ENCODE peak calls at places on chromosome 17, in eight cellular contexts. A is thoracic aorta, X is AG04449, M is AG09309, J is epithelial cell of proximal tubule, Y is HCT116, W is neural progenitor cell, S is cardiac fibroblast. P is an unnamed sample.

GRCh38 chr17:29653995-29654714 is 31.4 kb upstream of the CORO6 start:
- DNase-seq in X (no peak), J (no peak), M (no peak), Y (no peak), S (peak; percentile 61), W (no peak), A (no peak), P (no peak)

GRCh38 chr17:75570772-75571171 is 16.8 kb upstream of the MYO15B start:
- DNase-seq in M (no peak), J (no peak), W (no peak), X (no peak), A (no peak), S (no peak), Y (no peak), P (no peak)

GRCh38 chr17:78185981-78186688 is 717 bp downstream of the TK1 start:
- DNase-seq in Y (no peak), X (no peak), S (peak; percentile 30), A (no peak), M (no peak), J (no peak), W (peak; percentile 42), P (no peak)

GRCh38 chr17:28717578-28718316 is at the start of gene RAB34:
- DNase-seq in A (peak; percentile 47), S (peak; percentile 95), X (no peak), W (peak; percentile 99), Y (no peak), M (peak; percentile 52), J (no peak), P (peak; percentile 73)

GRCh38 chr17:4833941-4834501 is 881 bp downstream of the MINK1 start:
- DNase-seq in Y (no peak), W (peak; percentile 15), S (peak; percentile 60), X (no peak), J (no peak), A (no peak), M (no peak), P (no peak)

GRCh38 chr17:2337811-2338657 is 733 bp downstream of the SGSM2 start:
- DNase-seq in J (no peak), Y (no peak), M (no peak), A (no peak), W (peak; percentile 73), X (no peak), S (peak; percentile 66), P (peak; percentile 37)

GRCh38 chr17:82452162-82452561 is 1.6 kb upstream of the CYBC1 start:
- DNase-seq in W (no peak), M (no peak), X (no peak), J (no peak), S (no peak), A (no peak), Y (no peak), P (no peak)

GRCh38 chr17:82297280-82297803 is 20.1 kb downstream of the CD7 start:
- DNase-seq in Y (no peak), S (peak; percentile 88), A (peak; percentile 67), J (peak; percentile 91), M (no peak), X (no peak), W (no peak), P (no peak)

GRCh38 chr17:43170766-43171681 is at the start of gene NBR1:
- DNase-seq in J (peak; percentile 90), S (peak; percentile 99), X (peak; percentile 92), Y (peak; percentile 99), W (peak; percentile 98), M (peak; percentile 95), A (peak; percentile 92), P (peak; percentile 96)

GRCh38 chr17:43169561-43170139 is 1.4 kb upstream of the NBR1 start:
- DNase-seq in Y (no peak), A (no peak), M (no peak), J (no peak), S (peak; percentile 37), X (no peak), W (peak; percentile 56), P (no peak)

GRCh38 chr17:43175213-43176118 is 4.5 kb downstream of the NBR1 start:
- DNase-seq in X (peak; percentile 71), W (no peak), S (peak; percentile 69), A (no peak), J (no peak), M (peak; percentile 76), Y (no peak), P (no peak)

GRCh38 chr17:43170140-43170765 is 761 bp upstream of the NBR1 start:
- DNase-seq in A (peak; percentile 87), S (peak; percentile 97), M (peak; percentile 83), W (peak; percentile 94), Y (peak; percentile 96), X (peak; percentile 74), J (peak; percentile 90), P (peak; percentile 53)

GRCh38 chr17:43171761-43172487 is 910 bp downstream of the NBR1 start:
- DNase-seq in S (peak; percentile 95), X (peak; percentile 91), Y (peak; percentile 50), A (no peak), J (peak; percentile 89), M (peak; percentile 87), W (peak; percentile 8), P (no peak)
- TF ChIP-seq CTCF in S (peak; percentile 25), X (no peak), Y (peak; percentile 24), A (no peak), J (peak; percentile 43), M (peak; percentile 23), W (peak; percentile 39), P (no peak)

GRCh38 chr17:36149296-36149820 is 27.1 kb downstream of the TBC1D3B start:
- DNase-seq in Y (no peak), W (no peak), M (peak; percentile 42), A (peak; percentile 24), S (peak; percentile 89), J (no peak), X (peak; percentile 47), P (no peak)

GRCh38 chr17:36148559-36149295 is 27.7 kb downstream of the TBC1D3B start:
- DNase-seq in S (peak; percentile 74), X (peak; percentile 12), A (no peak), J (peak; percentile 16), W (peak; percentile 80), M (no peak), Y (peak; percentile 68), P (peak; percentile 78)

GRCh38 chr17:36153887-36154576 is 22.4 kb downstream of the TBC1D3B start:
- DNase-seq in Y (no peak), W (no peak), S (no peak), M (no peak), X (no peak), A (no peak), J (no peak), P (no peak)

GRCh38 chr17:36151891-36152638 is 24.4 kb downstream of the TBC1D3B start:
- DNase-seq in W (no peak), X (no peak), A (no peak), Y (no peak), J (no peak), M (no peak), S (no peak), P (no peak)

DNA sequence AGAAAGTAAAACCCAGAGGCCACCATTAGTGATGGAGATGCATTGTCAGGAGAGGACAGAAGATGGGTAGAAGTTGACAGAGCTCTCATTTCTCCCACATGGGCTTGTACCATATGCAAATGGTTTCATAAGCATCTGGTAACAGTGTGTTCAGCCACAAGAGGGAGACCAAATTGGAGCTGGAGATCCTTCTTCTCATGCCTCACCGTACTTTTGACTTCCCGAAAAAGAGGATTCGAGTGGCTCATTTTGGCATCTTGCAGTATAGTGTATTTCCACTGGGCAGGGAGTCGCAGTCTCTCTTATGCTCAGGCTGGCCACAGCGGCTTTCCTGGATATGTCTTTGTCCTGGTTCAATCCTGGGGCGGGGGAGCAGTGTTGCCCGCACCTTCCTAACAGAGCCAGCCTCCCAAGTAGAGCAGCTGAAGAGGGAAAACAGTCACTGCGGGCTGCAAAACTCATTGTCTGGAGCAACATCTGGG is 23.8 kb downstream of the TBC1D3B start:
- DNase-seq in Y (no peak), S (peak; percentile 27), A (no peak), X (no peak), J (no peak), W (no peak), M (no peak), P (no peak)
- TF ChIP-seq CTCF in Y (no peak), S (no peak), A (no peak), X (peak; percentile 24), J (peak; percentile 9), W (peak; percentile 20), M (peak; percentile 14), P (no peak)

GRCh38 chr17:63445065-63445464 is 1.0 kb downstream of the CYB561 start:
- DNase-seq in M (no peak), S (no peak), W (no peak), A (no peak), X (no peak), J (no peak), Y (no peak), P (no peak)

GRCh38 chr17:63446981-63447687 is 1.0 kb upstream of the CYB561 start:
- DNase-seq in S (peak; percentile 86), Y (no peak), M (no peak), J (no peak), W (peak; percentile 30), A (no peak), X (no peak), P (no peak)

GRCh38 chr17:63447688-63448005 is 1.5 kb upstream of the CYB561 start:
- DNase-seq in M (no peak), Y (no peak), S (peak; percentile 63), J (no peak), W (no peak), A (no peak), X (no peak), P (no peak)

GRCh38 chr17:63445571-63446217 is 412 bp downstream of the CYB561 start:
- DNase-seq in A (no peak), M (no peak), J (no peak), Y (peak; percentile 58), S (no peak), X (no peak), W (peak; percentile 83), P (peak; percentile 50)

DNA sequence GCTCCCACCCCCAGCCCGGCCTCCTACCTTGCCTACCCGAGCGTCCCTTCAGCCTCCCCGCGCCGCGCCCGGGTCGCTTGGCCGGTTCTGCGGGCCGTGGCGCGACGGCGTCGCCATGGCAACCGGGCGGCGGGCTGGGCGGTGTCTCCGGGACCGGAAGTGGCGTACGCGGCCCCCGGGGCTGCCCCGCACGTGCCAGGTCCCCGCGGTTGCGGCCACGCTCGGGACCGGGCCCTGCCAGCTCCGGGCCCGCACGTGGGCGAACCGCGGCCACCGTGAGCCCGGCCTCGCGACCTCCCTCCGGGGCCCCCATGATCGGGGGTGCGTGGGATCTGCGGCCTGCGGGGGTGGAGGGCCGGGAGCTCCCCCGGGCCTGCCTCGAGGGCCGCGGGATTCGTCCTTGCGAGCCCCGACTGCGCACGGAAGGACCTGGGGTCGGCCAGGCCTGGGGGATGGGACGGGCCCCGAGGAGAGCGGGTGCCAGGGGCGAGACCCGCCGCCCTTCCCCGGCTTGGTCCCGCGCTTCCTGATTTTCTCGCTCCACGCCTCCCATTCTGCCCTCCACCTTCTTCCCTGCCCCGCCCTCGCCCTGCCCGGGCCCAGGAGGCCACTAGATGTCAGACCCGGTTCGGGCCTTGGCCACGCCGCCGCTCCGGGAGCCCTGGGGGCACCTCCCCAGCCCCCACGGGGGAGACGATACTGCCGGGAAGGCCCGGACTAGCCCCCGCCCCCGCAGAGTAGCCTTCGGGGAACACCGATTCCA is at the start of gene CYB561:
- DNase-seq in S (peak; percentile 74), Y (peak; percentile 46), W (peak; percentile 82), A (no peak), M (no peak), J (no peak), X (no peak), P (peak; percentile 56)
- TF ChIP-seq CTCF in S (no peak), Y (no peak), W (no peak), A (no peak), M (peak; percentile 30), J (peak; percentile 42), X (no peak), P (no peak)

GRCh38 chr17:7405882-7406825 is 1.5 kb upstream of the NLGN2 start:
- DNase-seq in X (no peak), A (no peak), W (peak; percentile 39), J (no peak), S (no peak), M (no peak), Y (no peak), P (no peak)

GRCh38 chr17:7405413-7405881 is 1.6 kb upstream of the TMEM256 start:
- DNase-seq in A (no peak), M (no peak), X (no peak), W (peak; percentile 70), J (no peak), Y (no peak), S (no peak), P (no peak)

GRCh38 chr17:7403902-7404736 is at the start of gene TMEM256:
- DNase-seq in S (peak; percentile 100), Y (peak; percentile 98), J (peak; percentile 95), A (peak; percentile 97), W (peak; percentile 100), M (peak; percentile 98), X (peak; percentile 96), P (peak; percentile 94)

GRCh38 chr17:7403043-7403901 is 625 bp downstream of the TMEM256 start:
- DNase-seq in J (no peak), S (no peak), M (peak; percentile 8), W (peak; percentile 85), Y (peak; percentile 62), A (peak; percentile 26), X (no peak), P (peak; percentile 34)

GRCh38 chr17:7404737-7405412 is 978 bp upstream of the TMEM256 start:
- DNase-seq in M (no peak), J (no peak), X (no peak), Y (no peak), A (no peak), W (peak; percentile 90), S (peak; percentile 26), P (peak; percentile 16)
- TF ChIP-seq CTCF in M (no peak), J (no peak), X (no peak), Y (no peak), A (no peak), W (no peak), S (no peak), P (peak; percentile 12)